ENCODE peak calls at places on chromosomes 13 and 19, in four cellular contexts. P is cerebellar cortex, L is GM04503, F is mesendoderm. S is an unnamed sample.
A peak's percentile ranks its signal among the peaks of the same experiment; 100 is the strongest.

GRCh38 chr13:97425570-97425969 is 8.4 kb upstream of the RAP2A start:
- DNase-seq in L (no peak), P (no peak), F (no peak), S (no peak)

GRCh38 chr13:78100481-78100880 is 181.8 kb upstream of the EDNRB start:
- DNase-seq in F (no peak), P (no peak), L (no peak), S (no peak)

GRCh38 chr19:10289836-10290438 is at the start of gene ICAM5:
- DNase-seq in P (no peak), F (no peak), L (no peak), S (no peak)

GRCh38 chr19:40503300-40503699 is 36.5 kb downstream of the SPTBN4 start:
- DNase-seq in L (no peak), P (no peak), F (peak; percentile 47), S (no peak)

GRCh38 chr13:52010890-52011689 is at the start of gene ATP7B:
- DNase-seq in L (peak; percentile 3), F (peak; percentile 63), P (peak; percentile 31), S (no peak)

GRCh38 chr19:31421856-31422255 is 72.6 kb upstream of the TSHZ3 start:
- DNase-seq in F (no peak), L (no peak), P (no peak), S (no peak)

GRCh38 chr19:58428617-58429016 is 11.3 kb downstream of the ZNF132 start:
- DNase-seq in L (no peak), F (no peak), P (no peak), S (no peak)

GRCh38 chr19:18832331-18833140 is 777 bp downstream of the UPF1 start:
- DNase-seq in F (peak; percentile 78), P (no peak), L (no peak), S (no peak)

GRCh38 chr13:41700790-41701310 is 243.5 kb downstream of the RGCC start:
- DNase-seq in L (peak; percentile 73), F (no peak), P (peak; percentile 41), S (no peak)

GRCh38 chr13:36102721-36103120 is 28.5 kb downstream of the DCLK1 start:
- DNase-seq in L (no peak), F (no peak), P (no peak), S (no peak)

GRCh38 chr13:110509478-110509926 is 52.0 kb downstream of the RAB20 start:
- DNase-seq in F (no peak), P (no peak), L (no peak), S (no peak)

GRCh38 chr13:29454931-29455481 is 140.5 kb downstream of the SLC7A1 start:
- DNase-seq in F (peak; percentile 53), P (peak; percentile 9), L (no peak), S (no peak)

GRCh38 chr13:64684108-64684507 is 2546.0 kb downstream of the PCDH9 start:
- DNase-seq in F (no peak), P (no peak), L (no peak), S (no peak)

GRCh38 chr13:43041368-43041921 is 18.1 kb downstream of the DNAJC15 start:
- DNase-seq in F (no peak), L (no peak), P (no peak), S (no peak)

GRCh38 chr19:9857920-9858746 is 23.0 kb downstream of the PIN1 start:
- DNase-seq in F (no peak), L (no peak), P (no peak), S (no peak)

GRCh38 chr19:35712529-35712909 is 5.3 kb upstream of the KMT2B start:
- DNase-seq in L (no peak), F (no peak), P (no peak), S (no peak)

GRCh38 chr13:20174656-20175405 is 14.0 kb upstream of the GJA3 start:
- DNase-seq in L (peak; percentile 68), F (peak; percentile 76), P (no peak), S (no peak)

GRCh38 chr19:27652796-27653195 is 1560.2 kb downstream of the UQCRFS1 start:
- DNase-seq in F (no peak), P (no peak), L (no peak), S (no peak)

GRCh38 chr13:42039457-42039945 is 8.9 kb upstream of the DGKH start:
- DNase-seq in L (no peak), P (peak; percentile 68), F (no peak), S (no peak)

GRCh38 chr13:57286511-57287098 is 119.6 kb downstream of the PRR20E start:
- DNase-seq in F (no peak), L (no peak), P (no peak), S (no peak)